ENCODE peak calls at places on chromosomes 7 and 10, in six cellular contexts. V is brain microvascular endothelial cell, B is AG08395, G is HFFc6, K is amniotic stem cell, H is neural crest cell. L is an unnamed sample.

GRCh38 chr10:113017375-113017774 is 67.3 kb downstream of the TCF7L2 start:
- DNase-seq in V (no peak), B (no peak), G (no peak), K (no peak), H (no peak), L (no peak)

GRCh38 chr10:91381562-91381923 is 28.6 kb upstream of the HECTD2 start:
- DNase-seq in V (no peak), B (peak), G (no peak), K (no peak), H (peak), L (peak)

GRCh38 chr7:104156842-104157277 is 51.0 kb downstream of the ORC5 start:
- DNase-seq in V (no peak), B (peak), G (peak), K (peak), H (no peak), L (peak)

GRCh38 chr10:114551310-114551972 is 106.6 kb downstream of the ABLIM1 start:
- DNase-seq in V (no peak), B (no peak), G (no peak), K (no peak), H (no peak), L (no peak)

GRCh38 chr7:6398943-6399342 is 48.8 kb downstream of the DAGLB start:
- DNase-seq in V (no peak), B (no peak), G (no peak), K (no peak), H (no peak), L (no peak)

GRCh38 chr7:140640060-140640611 is 477 bp downstream of the DENND2A start:
- DNase-seq in V (no peak), B (peak), G (no peak), K (no peak), H (peak), L (peak)

GRCh38 chr10:77577666-77578229 is 59.9 kb downstream of the KCNMA1 start:
- DNase-seq in V (no peak), B (no peak), G (no peak), K (no peak), H (no peak), L (no peak)

GRCh38 chr10:91987397-91988037 is 63.9 kb downstream of the BTAF1 start:
- DNase-seq in V (no peak), B (no peak), G (no peak), K (no peak), H (no peak), L (no peak)

GRCh38 chr10:6678211-6678803 is 98.2 kb upstream of the PRKCQ start:
- DNase-seq in V (peak), B (peak), G (no peak), K (no peak), H (peak), L (peak)

GRCh38 chr7:127582361-127582760 is 3.0 kb downstream of the GCC1 start:
- DNase-seq in V (peak), B (no peak), G (no peak), K (no peak), H (no peak), L (no peak)

GRCh38 chr10:103445767-103446567 is 6.2 kb downstream of the CALHM2 start:
- DNase-seq in V (no peak), B (peak), G (peak), K (no peak), H (no peak), L (peak)

GRCh38 chr7:65233409-65234034 is 140.1 kb upstream of the ZNF92 start:
- DNase-seq in V (no peak), B (no peak), G (no peak), K (no peak), H (no peak), L (no peak)

GRCh38 chr10:85645097-85645496 is 721.5 kb downstream of the GRID1 start:
- DNase-seq in V (no peak), B (no peak), G (no peak), K (no peak), H (no peak), L (no peak)

GRCh38 chr10:113425596-113425995 is 127.3 kb upstream of the HABP2 start:
- DNase-seq in V (peak), B (peak), G (peak), K (no peak), H (no peak), L (no peak)

L was measured in AG20443.